ENCODE peak calls at places on chromosomes 1 and 21, in nine cellular contexts. Q, Y, P, L, D, O, K, V and F are unnamed samples.
A peak's percentile ranks its signal among the peaks of the same experiment; 100 is the strongest.

GRCh38 chr1:180881806-180882509 is 30.7 kb upstream of the KIAA1614 start:
- DNase-seq in Q (peak; percentile 82), Y (peak; percentile 60), P (peak; percentile 64), L (peak; percentile 71), D (peak; percentile 79), O (peak; percentile 75), K (peak; percentile 21), V (peak; percentile 65), F (peak; percentile 51)

GRCh38 chr1:33740040-33740745 is 123.7 kb upstream of the HMGB4 start:
- DNase-seq in Q (no peak), Y (no peak), P (no peak), L (no peak), D (no peak), O (no peak), K (no peak), V (no peak), F (no peak)

GRCh38 chr1:60874703-60875102 is 207.7 kb upstream of the NFIA start:
- DNase-seq in Q (no peak), Y (no peak), P (no peak), L (peak; percentile 48), D (peak; percentile 81), O (no peak), K (peak; percentile 8), V (no peak), F (peak; percentile 76)

GRCh38 chr21:39452207-39452964 is 616 bp downstream of the SH3BGR start:
- DNase-seq in Q (no peak), Y (no peak), P (no peak), L (no peak), D (peak; percentile 82), O (no peak), K (no peak), V (no peak), F (no peak)

GRCh38 chr1:59484090-59484489 is 187.2 kb downstream of the FGGY start:
- DNase-seq in Q (no peak), Y (no peak), P (no peak), L (peak; percentile 35), D (peak; percentile 91), O (no peak), K (peak; percentile 41), V (no peak), F (peak; percentile 85)

GRCh38 chr1:170073893-170074249 is 624 bp downstream of the KIFAP3 start:
- DNase-seq in Q (no peak), Y (no peak), P (no peak), L (peak; percentile 11), D (no peak), O (no peak), K (no peak), V (no peak), F (no peak)

GRCh38 chr1:170309389-170310013 is 163.7 kb downstream of the NTMT2 start:
- DNase-seq in Q (no peak), Y (no peak), P (no peak), L (peak; percentile 53), D (peak; percentile 96), O (no peak), K (no peak), V (peak; percentile 1), F (peak; percentile 45)

GRCh38 chr1:3809680-3810079 is 13.4 kb upstream of the LRRC47 start:
- DNase-seq in Q (no peak), Y (no peak), P (no peak), L (no peak), D (peak; percentile 42), O (no peak), K (no peak), V (no peak), F (no peak)

GRCh38 chr1:154557939-154558609 is 388 bp downstream of the UBE2Q1 start:
- DNase-seq in Q (peak; percentile 26), Y (peak; percentile 58), P (peak; percentile 58), L (peak; percentile 72), D (peak; percentile 69), O (peak; percentile 77), K (no peak), V (no peak), F (no peak)

GRCh38 chr21:22223385-22223784 is 1225.2 kb downstream of the NCAM2 start:
- DNase-seq in Q (no peak), Y (no peak), P (peak; percentile 60), L (no peak), D (no peak), O (no peak), K (no peak), V (no peak), F (no peak)

GRCh38 chr1:17198476-17199258 is 6.3 kb upstream of the PADI1 start:
- DNase-seq in Q (no peak), Y (no peak), P (no peak), L (no peak), D (no peak), O (no peak), K (no peak), V (no peak), F (no peak)

GRCh38 chr21:46057710-46058241 is 40.1 kb upstream of the COL6A2 start:
- DNase-seq in Q (no peak), Y (no peak), P (no peak), L (no peak), D (no peak), O (no peak), K (no peak), V (no peak), F (no peak)

GRCh38 chr1:3670823-3671251 is 18.5 kb downstream of the TP73 start:
- DNase-seq in Q (no peak), Y (no peak), P (no peak), L (no peak), D (no peak), O (no peak), K (no peak), V (no peak), F (no peak)

GRCh38 chr1:83836543-83836942 is 162.4 kb downstream of the TTLL7 start:
- DNase-seq in Q (no peak), Y (no peak), P (no peak), L (no peak), D (no peak), O (no peak), K (no peak), V (no peak), F (no peak)

GRCh38 chr1:211938473-211939080 is 96.8 kb downstream of the INTS7 start:
- DNase-seq in Q (no peak), Y (peak; percentile 14), P (peak; percentile 77), L (no peak), D (no peak), O (no peak), K (no peak), V (no peak), F (no peak)
- H3K9me2 ChIP-seq in Q (no peaks in the 10 kb centered on the region), Y (no peaks in the 10 kb centered on the region), P (no peaks in the 10 kb centered on the region), L (no peaks in the 10 kb centered on the region), D (no peaks in the 10 kb centered on the region), O (no peaks in the 10 kb centered on the region), K (no peaks in the 10 kb centered on the region), V (no peaks in the 10 kb centered on the region), F (no peaks in the 10 kb centered on the region)

DNA sequence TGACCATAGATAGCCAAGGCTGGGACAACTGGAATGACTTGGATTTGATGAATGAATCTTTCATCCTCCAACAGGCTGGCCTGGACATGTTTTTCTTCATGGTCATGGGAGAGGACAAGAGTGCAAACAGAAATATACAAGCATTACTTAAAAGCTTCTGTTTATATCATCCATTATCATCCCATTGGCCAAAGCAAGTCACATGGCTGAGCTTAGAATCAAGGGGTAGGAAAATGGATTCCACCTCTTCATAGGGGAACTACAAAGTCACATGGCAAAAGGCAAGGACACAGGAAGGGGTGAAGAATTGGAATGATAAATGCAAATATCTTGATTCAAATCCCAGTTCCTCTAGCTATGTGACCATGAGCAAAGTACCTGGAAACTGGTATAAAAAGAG is 90.2 kb upstream of the BARHL2 start:
- DNase-seq in Q (no peak), Y (no peak), P (no peak), L (no peak), D (no peak), O (no peak), K (no peak), V (no peak), F (no peak)
- H3K36me3 ChIP-seq in Q (no peaks in the 10 kb centered on the region), Y (no peaks in the 10 kb centered on the region), P (no peaks in the 10 kb centered on the region), L (no peaks in the 10 kb centered on the region), D (no peaks in the 10 kb centered on the region), O (no peaks in the 10 kb centered on the region), K (no peaks in the 10 kb centered on the region), V (no peaks in the 10 kb centered on the region), F (no peaks in the 10 kb centered on the region)

GRCh38 chr21:38298833-38299232 is 42.0 kb downstream of the KCNJ15 start:
- DNase-seq in Q (no peak), Y (no peak), P (no peak), L (no peak), D (no peak), O (no peak), K (no peak), V (no peak), F (no peak)

GRCh38 chr21:38299651-38300050 is 42.9 kb downstream of the KCNJ15 start:
- DNase-seq in Q (no peak), Y (no peak), P (no peak), L (no peak), D (no peak), O (no peak), K (no peak), V (no peak), F (no peak)

GRCh38 chr21:38300180-38300579 is 43.4 kb downstream of the KCNJ15 start:
- DNase-seq in Q (no peak), Y (no peak), P (peak; percentile 64), L (no peak), D (no peak), O (no peak), K (no peak), V (no peak), F (no peak)

GRCh38 chr21:38303300-38303699 is 46.5 kb downstream of the KCNJ15 start:
- DNase-seq in Q (no peak), Y (no peak), P (no peak), L (peak; percentile 49), D (peak; percentile 98), O (no peak), K (no peak), V (no peak), F (peak; percentile 90)

GRCh38 chr21:38301321-38302214 is 44.8 kb downstream of the KCNJ15 start:
- DNase-seq in Q (no peak), Y (no peak), P (no peak), L (no peak), D (no peak), O (no peak), K (no peak), V (no peak), F (no peak)
- H3K9me2 ChIP-seq in Q (no peaks in the 10 kb centered on the region), Y (no peaks in the 10 kb centered on the region), P (no peaks in the 10 kb centered on the region), L (no peaks in the 10 kb centered on the region), D (no peaks in the 10 kb centered on the region), O (no peaks in the 10 kb centered on the region), K (no peaks in the 10 kb centered on the region), V (no peaks in the 10 kb centered on the region), F (no peaks in the 10 kb centered on the region)

GRCh38 chr1:204447736-204448135 is 36.1 kb upstream of the PPP1R15B start:
- DNase-seq in Q (no peak), Y (no peak), P (no peak), L (no peak), D (no peak), O (no peak), K (no peak), V (no peak), F (no peak)

GRCh38 chr1:204446413-204447111 is 34.9 kb upstream of the PPP1R15B start:
- DNase-seq in Q (peak; percentile 93), Y (peak; percentile 88), P (peak; percentile 82), L (peak; percentile 84), D (peak; percentile 74), O (peak; percentile 90), K (no peak), V (peak; percentile 82), F (peak; percentile 76)

GRCh38 chr1:204443871-204444581 is 32.4 kb upstream of the PPP1R15B start:
- DNase-seq in Q (no peak), Y (no peak), P (no peak), L (no peak), D (no peak), O (no peak), K (no peak), V (no peak), F (peak; percentile 96)

GRCh38 chr1:204447220-204447619 is 35.6 kb upstream of the PPP1R15B start:
- DNase-seq in Q (no peak), Y (no peak), P (no peak), L (no peak), D (no peak), O (no peak), K (no peak), V (no peak), F (no peak)

GRCh38 chr1:204445860-204446412 is 34.3 kb upstream of the PPP1R15B start:
- DNase-seq in Q (peak; percentile 87), Y (peak; percentile 71), P (peak; percentile 69), L (peak; percentile 51), D (peak; percentile 59), O (peak; percentile 88), K (no peak), V (peak; percentile 63), F (peak; percentile 55)
- H3K36me3 ChIP-seq in Q (peaks cover 3% of the 10 kb centered on the region), Y (no peaks in the 10 kb centered on the region), P (no peaks in the 10 kb centered on the region), L (no peaks in the 10 kb centered on the region), D (no peaks in the 10 kb centered on the region), O (no peaks in the 10 kb centered on the region), K (no peaks in the 10 kb centered on the region), V (no peaks in the 10 kb centered on the region), F (peaks cover 64% of the 10 kb centered on the region)